ENCODE peak calls at places on chromosome 11, in eight cellular contexts. O, C, B, R, A, H, G and U are unnamed samples.

GRCh38 chr11:77203901-77204755 is 76.1 kb downstream of the MYO7A start:
- DNase-seq in B (no peak), G (no peak), R (no peak), C (no peak), H (no peak), O (no peak), A (peak), U (no peak)

GRCh38 chr11:68159161-68159560 is 38.0 kb upstream of the CHKA start:
- DNase-seq in O (no peak), R (no peak), A (no peak), B (no peak), G (no peak), C (no peak), H (no peak), U (no peak)

GRCh38 chr11:8192016-8192895 is 23.4 kb upstream of the RIC3 start:
- DNase-seq in O (peak), G (peak), C (peak), A (peak), B (peak), R (peak), H (peak), U (peak)

GRCh38 chr11:77125191-77125590 is 2.9 kb upstream of the MYO7A start:
- DNase-seq in A (no peak), O (no peak), G (peak), H (no peak), R (no peak), C (no peak), B (no peak), U (no peak)

GRCh38 chr11:134714021-134714656 is 302.1 kb upstream of the B3GAT1 start:
- DNase-seq in A (no peak), O (no peak), R (no peak), G (no peak), H (no peak), B (no peak), C (no peak), U (no peak)

GRCh38 chr11:2744166-2744565 is 44.4 kb upstream of the KCNQ1OT1 start:
- DNase-seq in G (no peak), O (no peak), R (no peak), B (no peak), H (no peak), C (no peak), A (no peak), U (no peak)

GRCh38 chr11:80214413-80214812 is 773.6 kb upstream of the TENM4 start:
- DNase-seq in G (no peak), C (no peak), H (no peak), O (no peak), A (no peak), R (no peak), B (no peak), U (peak)

GRCh38 chr11:84106560-84106959 is 820.4 kb upstream of the CCDC90B start:
- DNase-seq in C (no peak), O (no peak), A (no peak), G (no peak), B (no peak), R (no peak), H (no peak), U (no peak)

GRCh38 chr11:940496-941135 is 14.9 kb downstream of the AP2A2 start:
- DNase-seq in C (no peak), G (no peak), B (no peak), O (no peak), A (no peak), H (no peak), R (no peak), U (no peak)

GRCh38 chr11:101100601-101101000 is 29.0 kb downstream of the PGR start:
- DNase-seq in H (no peak), G (no peak), A (no peak), R (no peak), C (no peak), B (no peak), O (no peak), U (no peak)

GRCh38 chr11:86916330-86916729 is 38.9 kb downstream of the FZD4 start:
- DNase-seq in H (no peak), C (peak), O (peak), A (no peak), G (peak), B (no peak), R (peak), U (peak)

GRCh38 chr11:1053121-1053901 is 16.8 kb upstream of the MUC6 start:
- DNase-seq in O (no peak), A (no peak), B (no peak), R (no peak), H (no peak), C (peak), G (peak), U (no peak)

GRCh38 chr11:18987454-18988231 is 48.4 kb upstream of the MRGPRX1 start:
- DNase-seq in C (peak), G (no peak), R (no peak), B (no peak), H (no peak), O (peak), A (no peak), U (peak)

GRCh38 chr11:9016916-9017642 is 13.3 kb upstream of the NRIP3 start:
- DNase-seq in A (no peak), C (no peak), O (no peak), R (no peak), H (no peak), G (no peak), B (no peak), U (no peak)

GRCh38 chr11:22432331-22433065 is 94.3 kb downstream of the SLC17A6 start:
- DNase-seq in B (no peak), C (peak), R (peak), A (peak), G (peak), H (peak), O (peak), U (no peak)

GRCh38 chr11:30635401-30635989 is 49.3 kb upstream of the MPPED2 start:
- DNase-seq in C (no peak), R (peak), A (no peak), G (peak), O (no peak), B (no peak), H (peak), U (no peak)

GRCh38 chr11:119615879-119616190 is 113.2 kb downstream of the NECTIN1 start:
- DNase-seq in G (no peak), A (no peak), C (no peak), R (peak), O (no peak), H (no peak), B (no peak), U (no peak)

GRCh38 chr11:123194308-123195181 is 503 bp downstream of the CLMP start:
- DNase-seq in R (peak), G (peak), B (peak), A (no peak), C (peak), H (no peak), O (peak), U (peak)

GRCh38 chr11:108405706-108406105 is 61.6 kb downstream of the C11orf65 start:
- DNase-seq in A (no peak), H (no peak), G (no peak), B (no peak), C (no peak), R (no peak), O (no peak), U (no peak)

DNA sequence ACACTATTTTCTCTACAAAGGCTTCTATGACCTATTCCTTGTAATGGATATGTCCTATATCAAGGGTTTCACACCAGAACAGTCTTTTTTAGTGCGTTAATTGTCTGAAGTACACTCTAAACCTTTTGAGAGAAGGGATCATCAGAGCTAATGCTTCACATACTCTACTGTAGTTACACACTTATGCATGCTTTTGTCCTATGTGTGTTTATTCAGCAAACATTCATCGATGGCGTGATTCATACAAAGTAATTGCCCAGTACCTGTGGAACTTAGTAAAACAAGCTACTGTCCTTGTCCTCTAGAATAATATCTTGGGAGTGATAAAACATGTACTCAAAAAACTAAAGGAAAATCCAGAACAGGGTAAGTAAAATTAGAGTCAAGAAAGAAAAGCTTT is 139.2 kb downstream of the GUCY1A2 start:
- DNase-seq in C (no peak), G (no peak), R (no peak), O (no peak), H (no peak), B (no peak), A (no peak), U (no peak)
- TF ChIP-seq CTCF in C (no peak), G (no peak), R (no peak), O (no peak), H (no peak), B (no peak), A (no peak), U (no peak)

GRCh38 chr11:111510311-111510710 is 1.9 kb downstream of the BTG4 start:
- DNase-seq in G (no peak), O (no peak), B (no peak), H (no peak), R (no peak), A (no peak), C (peak), U (peak)

GRCh38 chr11:111514216-111515031 is at the start of gene HOATZ:
- DNase-seq in A (no peak), C (no peak), B (no peak), G (peak), H (no peak), R (peak), O (no peak), U (no peak)

GRCh38 chr11:111515591-111515990 is 1.0 kb downstream of the HOATZ start:
- DNase-seq in G (no peak), H (no peak), O (no peak), A (no peak), C (no peak), B (no peak), R (no peak), U (no peak)

GRCh38 chr11:111513240-111513605 is 1.0 kb upstream of the BTG4 start:
- DNase-seq in R (no peak), B (no peak), G (no peak), A (no peak), H (no peak), C (no peak), O (no peak), U (no peak)

DNA sequence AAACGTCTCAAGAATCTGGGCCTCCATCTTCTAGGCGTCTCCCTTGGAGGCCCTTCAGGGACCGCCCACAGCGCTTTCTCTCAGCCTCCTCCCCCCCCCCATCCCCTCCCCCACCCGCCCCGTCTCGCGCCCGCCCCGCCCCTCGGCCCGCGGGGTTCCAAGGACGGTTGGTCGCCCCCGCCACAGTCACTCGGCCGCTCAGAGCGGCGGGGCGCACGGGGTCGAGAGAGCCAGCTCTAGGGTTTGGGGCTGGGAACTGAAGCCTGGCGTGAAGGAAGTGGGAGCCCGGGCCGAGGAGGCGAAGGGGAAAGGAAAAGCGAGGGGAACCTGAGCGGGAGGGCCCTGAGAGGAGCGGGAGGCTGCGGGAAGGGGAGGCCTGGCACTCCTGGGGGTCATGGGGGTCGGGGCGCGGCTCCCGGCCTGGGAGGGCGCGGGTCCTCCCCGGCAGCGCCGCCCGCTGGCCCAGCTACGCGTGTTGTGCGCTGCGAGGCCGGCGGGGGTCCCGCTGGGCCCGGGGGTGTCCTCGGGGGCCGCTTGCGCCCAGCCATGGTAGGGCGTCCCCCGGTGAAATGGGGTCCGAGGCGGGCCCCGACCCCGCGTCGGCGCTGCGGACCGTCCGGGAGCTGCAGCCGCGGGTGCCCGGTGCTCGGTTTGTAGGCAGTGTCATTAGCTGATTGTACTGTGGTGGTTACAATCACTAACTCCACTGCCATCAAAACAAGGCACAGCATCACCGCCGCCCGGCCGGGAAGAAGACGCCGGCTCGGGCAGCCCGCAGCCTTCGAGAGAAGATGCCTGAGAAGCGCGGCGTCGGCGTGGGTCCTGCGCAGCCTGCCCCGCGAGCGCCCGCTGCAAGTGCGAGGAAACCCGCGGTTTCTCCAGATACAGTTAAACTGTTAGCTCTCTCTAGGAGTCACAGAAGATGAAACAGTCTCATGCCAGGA is at the start of gene BTG4:
- DNase-seq in C (no peak), O (peak), A (no peak), H (no peak), R (no peak), G (peak), B (peak), U (no peak)
- TF ChIP-seq CTCF in C (no peak), O (no peak), A (no peak), H (peak), R (peak), G (no peak), B (no peak), U (no peak)

GRCh38 chr11:121246021-121246768 is 46.4 kb upstream of the SC5D start:
- DNase-seq in C (no peak), R (no peak), O (no peak), G (no peak), H (no peak), B (no peak), A (no peak), U (no peak)

GRCh38 chr11:121250843-121251242 is 41.7 kb upstream of the SC5D start:
- DNase-seq in R (no peak), A (no peak), H (no peak), B (no peak), O (no peak), G (no peak), C (no peak), U (no peak)

GRCh38 chr11:121248496-121248895 is 44.1 kb upstream of the SC5D start:
- DNase-seq in O (no peak), H (no peak), C (no peak), G (no peak), B (no peak), A (no peak), R (no peak), U (no peak)

GRCh38 chr11:121246769-121247035 is 45.9 kb upstream of the SC5D start:
- DNase-seq in R (no peak), B (no peak), G (no peak), H (no peak), A (no peak), C (no peak), O (no peak), U (no peak)

GRCh38 chr11:121249039-121249663 is 43.4 kb upstream of the SC5D start:
- DNase-seq in C (peak), G (peak), A (no peak), O (peak), R (peak), H (no peak), B (no peak), U (peak)
- TF ChIP-seq CTCF in C (peak), G (peak), A (peak), O (peak), R (peak), H (peak), B (no peak), U (peak)

GRCh38 chr11:66956689-66957290 is 1.4 kb downstream of the PC start:
- DNase-seq in R (peak), C (peak), G (peak), B (peak), H (peak), O (peak), A (no peak), U (peak)
- TF ChIP-seq CTCF in R (no peak), C (peak), G (peak), B (no peak), H (no peak), O (peak), A (no peak), U (no peak)

GRCh38 chr11:69481393-69481844 is at the start of gene LINC01488:
- DNase-seq in H (no peak), C (no peak), G (no peak), O (no peak), B (no peak), R (no peak), A (no peak), U (no peak)
- TF ChIP-seq CTCF in H (no peak), C (no peak), G (no peak), O (no peak), B (no peak), R (no peak), A (no peak), U (no peak)

GRCh38 chr11:112795142-112795815 is 165.9 kb upstream of the NCAM1 start:
- DNase-seq in H (peak), B (peak), A (peak), G (peak), R (peak), O (peak), C (peak), U (peak)

GRCh38 chr11:112797072-112797471 is 164.1 kb upstream of the NCAM1 start:
- DNase-seq in C (no peak), B (peak), G (no peak), O (no peak), A (no peak), R (no peak), H (no peak), U (no peak)

GRCh38 chr11:112795896-112796686 is 165.1 kb upstream of the NCAM1 start:
- DNase-seq in G (no peak), C (no peak), O (no peak), A (no peak), R (no peak), B (no peak), H (no peak), U (no peak)

GRCh38 chr11:112794321-112794720 is 166.9 kb upstream of the NCAM1 start:
- DNase-seq in G (no peak), O (peak), A (no peak), H (no peak), C (peak), R (no peak), B (no peak), U (no peak)

GRCh38 chr11:112797653-112798293 is 163.4 kb upstream of the NCAM1 start:
- DNase-seq in B (peak), H (peak), R (peak), A (no peak), G (peak), C (peak), O (peak), U (peak)
- TF ChIP-seq CTCF in B (no peak), H (peak), R (peak), A (peak), G (peak), C (peak), O (peak), U (peak)